ENCODE peak calls at places on chromosomes 5 and 9, in ten cellular contexts. K is substantia nigra; H is aorta; E is breast epithelium; N is colonic mucosa; V is fibroblast of lung; I is tibial artery; Q is CD4-positive, alpha-beta T cell; C is RWPE1; B is cardiac muscle cell. Z is an unnamed sample.

GRCh38 chr5:1418921-1419280 is 26.3 kb downstream of the SLC6A3 start:
- DNase-seq in E (no peak), B (no peak), N (no peak), V (no peak), H (no peak), K (no peak), C (no peak), I (no peak), Q (no peak), Z (no peak)

GRCh38 chr9:96660693-96661248 is 5.7 kb upstream of the PRXL2C start:
- DNase-seq in K (no peak), I (no peak), C (no peak), H (no peak), N (no peak), E (no peak), B (no peak), Q (no peak), V (no peak), Z (no peak)

GRCh38 chr5:172421020-172421419 is 33.3 kb downstream of the SH3PXD2B start:
- DNase-seq in C (peak), H (no peak), E (no peak), K (no peak), I (no peak), V (no peak), Q (no peak), N (no peak), B (no peak), Z (no peak)

GRCh38 chr5:130216306-130216705 is 312.0 kb downstream of the CHSY3 start:
- DNase-seq in N (no peak), B (no peak), Q (no peak), H (no peak), I (no peak), E (no peak), V (no peak), K (no peak), C (no peak), Z (no peak)

GRCh38 chr5:167554564-167555254 is 736.7 kb upstream of the WWC1 start:
- DNase-seq in E (no peak), H (no peak), Q (no peak), I (no peak), V (no peak), N (no peak), K (no peak), B (no peak), C (no peak), Z (no peak)

GRCh38 chr9:101235105-101235866 is 149.5 kb downstream of the BAAT start:
- DNase-seq in N (no peak), B (peak), H (no peak), I (no peak), K (no peak), C (peak), E (no peak), Q (no peak), V (peak), Z (no peak)

GRCh38 chr9:36815566-36816348 is 218.3 kb downstream of the PAX5 start:
- DNase-seq in B (peak), K (no peak), C (no peak), N (no peak), Q (no peak), E (no peak), I (no peak), H (no peak), V (no peak), Z (peak)

GRCh38 chr9:114449236-114449635 is 56.0 kb downstream of the WHRN start:
- DNase-seq in V (no peak), B (no peak), Q (no peak), E (no peak), K (no peak), H (no peak), I (no peak), N (no peak), C (no peak), Z (no peak)

GRCh38 chr5:109961755-109962154 is 272.0 kb downstream of the MAN2A1 start:
- DNase-seq in N (no peak), Q (no peak), C (no peak), I (no peak), K (no peak), B (no peak), V (no peak), H (no peak), E (no peak), Z (no peak)

GRCh38 chr9:110969971-110970381 is 68.3 kb downstream of the LPAR1 start:
- DNase-seq in C (peak), V (peak), E (no peak), I (no peak), N (no peak), Q (no peak), B (peak), H (no peak), K (no peak), Z (no peak)

GRCh38 chr5:151611127-151611775 is 20.1 kb upstream of the FAT2 start:
- DNase-seq in I (no peak), Q (no peak), C (no peak), E (no peak), B (no peak), V (no peak), H (no peak), K (no peak), N (no peak), Z (no peak)

GRCh38 chr9:20512106-20512505 is 110.2 kb downstream of the MLLT3 start:
- DNase-seq in B (peak), K (no peak), N (no peak), E (no peak), V (peak), C (no peak), H (no peak), Q (no peak), I (no peak), Z (no peak)

GRCh38 chr5:124343021-124343420 is 403.4 kb downstream of the ZNF608 start:
- DNase-seq in V (peak), K (no peak), B (no peak), C (no peak), N (no peak), E (no peak), H (no peak), I (no peak), Q (no peak), Z (no peak)

GRCh38 chr5:150703767-150704166 is 2.9 kb upstream of the RBM22 start:
- DNase-seq in H (no peak), C (no peak), K (no peak), V (no peak), N (no peak), I (no peak), Q (no peak), E (no peak), B (peak), Z (no peak)

GRCh38 chr5:101783241-101784095 is 512.6 kb downstream of the SLCO4C1 start:
- DNase-seq in C (no peak), B (no peak), I (no peak), H (no peak), Q (no peak), V (peak), N (no peak), E (no peak), K (no peak), Z (no peak)

GRCh38 chr5:142012186-142012785 is 541 bp downstream of the GNPDA1 start:
- DNase-seq in B (peak), C (no peak), V (no peak), Q (peak), K (peak), H (peak), I (peak), N (peak), E (no peak), Z (no peak)

GRCh38 chr9:81562221-81563019 is 126.9 kb downstream of the TLE1 start:
- DNase-seq in C (peak), N (no peak), K (no peak), V (peak), E (peak), H (peak), Q (no peak), B (peak), I (no peak), Z (peak)

GRCh38 chr9:112831281-112831851 is 59.3 kb downstream of the SLC46A2 start:
- DNase-seq in N (peak), H (peak), K (no peak), C (no peak), Q (no peak), I (peak), E (no peak), B (peak), V (no peak), Z (no peak)

GRCh38 chr9:10649076-10649475 is 36.3 kb upstream of the PTPRD start:
- DNase-seq in C (peak), Q (no peak), K (no peak), B (no peak), H (no peak), V (no peak), N (no peak), E (no peak), I (no peak), Z (no peak)

GRCh38 chr9:113164536-113165300 is 13.9 kb downstream of the SLC31A2 start:
- DNase-seq in Q (no peak), C (no peak), K (peak), I (peak), E (no peak), V (peak), B (peak), N (no peak), H (no peak), Z (no peak)

GRCh38 chr9:25857167-25857566 is 178.9 kb upstream of the TUSC1 start:
- DNase-seq in I (no peak), V (no peak), E (no peak), K (no peak), N (no peak), H (no peak), C (no peak), Q (no peak), B (no peak), Z (no peak)

GRCh38 chr9:81592890-81593271 is 96.5 kb downstream of the TLE1 start:
- DNase-seq in C (no peak), B (no peak), H (peak), V (no peak), I (peak), E (no peak), Q (no peak), K (peak), N (peak), Z (no peak)

GRCh38 chr5:133827001-133827400 is 141.4 kb downstream of the C5orf15 start:
- DNase-seq in C (no peak), H (peak), E (no peak), V (no peak), K (no peak), B (no peak), N (no peak), I (peak), Q (no peak), Z (peak)

GRCh38 chr5:77718934-77719610 is 57.1 kb downstream of the TBCA start:
- DNase-seq in Q (no peak), V (no peak), B (no peak), C (no peak), E (no peak), N (no peak), I (no peak), K (no peak), H (no peak), Z (no peak)

GRCh38 chr9:128389395-128390149 is 18.4 kb downstream of the URM1 start:
- DNase-seq in H (no peak), V (no peak), E (no peak), Q (no peak), B (no peak), C (no peak), K (peak), I (no peak), N (no peak), Z (no peak)

GRCh38 chr5:134226441-134227192 is 744 bp upstream of the PPP2CA start:
- DNase-seq in Q (no peak), B (no peak), K (no peak), H (no peak), N (peak), V (peak), E (no peak), I (no peak), C (no peak), Z (no peak)

GRCh38 chr5:54317511-54318260 is 7.3 kb upstream of the ARL15 start:
- DNase-seq in K (no peak), B (no peak), C (no peak), I (no peak), H (no peak), N (no peak), V (peak), E (no peak), Q (no peak), Z (no peak)

GRCh38 chr5:25646421-25647341 is 1001.9 kb upstream of the CDH10 start:
- DNase-seq in C (no peak), H (no peak), K (no peak), N (no peak), B (no peak), V (no peak), Q (no peak), I (no peak), E (no peak), Z (no peak)

GRCh38 chr5:59206132-59206581 is 623.3 kb downstream of the RAB3C start:
- DNase-seq in H (no peak), K (no peak), Q (no peak), N (no peak), E (no peak), V (peak), B (peak), C (peak), I (no peak), Z (no peak)

GRCh38 chr9:129108805-129109370 is 1.7 kb downstream of the CRAT start:
- DNase-seq in E (no peak), K (no peak), H (no peak), B (no peak), I (no peak), V (no peak), N (peak), C (no peak), Q (no peak), Z (peak)

GRCh38 chr9:94212531-94212930 is 46.6 kb upstream of the ZNF169 start:
- DNase-seq in K (no peak), N (no peak), E (no peak), V (no peak), H (no peak), Q (no peak), I (no peak), B (no peak), C (no peak), Z (no peak)

GRCh38 chr5:52920929-52921328 is 68.2 kb upstream of the ITGA2 start:
- DNase-seq in Q (no peak), V (peak), N (no peak), E (no peak), B (peak), H (no peak), C (no peak), I (no peak), K (no peak), Z (no peak)

GRCh38 chr5:33317271-33317670 is 123.5 kb upstream of the TARS1 start:
- DNase-seq in B (peak), K (no peak), H (no peak), C (no peak), Q (no peak), V (peak), E (no peak), I (no peak), N (no peak), Z (no peak)

GRCh38 chr5:83957188-83957587 is 236.5 kb upstream of the HAPLN1 start:
- DNase-seq in E (no peak), C (no peak), H (no peak), Q (no peak), I (no peak), K (no peak), B (no peak), N (no peak), V (peak), Z (no peak)

GRCh38 chr5:73459366-73459765 is 10.8 kb upstream of the FOXD1 start:
- DNase-seq in I (no peak), Q (no peak), B (no peak), K (no peak), N (no peak), H (no peak), V (peak), C (no peak), E (no peak), Z (no peak)

GRCh38 chr5:73469878-73470277 is 21.3 kb upstream of the FOXD1 start:
- DNase-seq in E (no peak), I (no peak), C (no peak), Q (no peak), V (no peak), H (no peak), N (no peak), K (no peak), B (no peak), Z (no peak)

GRCh38 chr5:73460133-73460532 is 11.6 kb upstream of the FOXD1 start:
- DNase-seq in N (no peak), E (no peak), Q (no peak), B (no peak), H (no peak), C (no peak), I (no peak), K (no peak), V (no peak), Z (no peak)

GRCh38 chr5:73464016-73464745 is 15.6 kb upstream of the FOXD1 start:
- DNase-seq in Q (no peak), C (no peak), I (no peak), E (no peak), V (peak), H (no peak), B (peak), N (no peak), K (no peak), Z (no peak)
- H3K27ac ChIP-seq in Q (no peak), C (no peak), I (no peak), E (no peak), V (no peak), H (no peak), B (no peak), N (no peak), K (no peak), Z (no peak)

DNA sequence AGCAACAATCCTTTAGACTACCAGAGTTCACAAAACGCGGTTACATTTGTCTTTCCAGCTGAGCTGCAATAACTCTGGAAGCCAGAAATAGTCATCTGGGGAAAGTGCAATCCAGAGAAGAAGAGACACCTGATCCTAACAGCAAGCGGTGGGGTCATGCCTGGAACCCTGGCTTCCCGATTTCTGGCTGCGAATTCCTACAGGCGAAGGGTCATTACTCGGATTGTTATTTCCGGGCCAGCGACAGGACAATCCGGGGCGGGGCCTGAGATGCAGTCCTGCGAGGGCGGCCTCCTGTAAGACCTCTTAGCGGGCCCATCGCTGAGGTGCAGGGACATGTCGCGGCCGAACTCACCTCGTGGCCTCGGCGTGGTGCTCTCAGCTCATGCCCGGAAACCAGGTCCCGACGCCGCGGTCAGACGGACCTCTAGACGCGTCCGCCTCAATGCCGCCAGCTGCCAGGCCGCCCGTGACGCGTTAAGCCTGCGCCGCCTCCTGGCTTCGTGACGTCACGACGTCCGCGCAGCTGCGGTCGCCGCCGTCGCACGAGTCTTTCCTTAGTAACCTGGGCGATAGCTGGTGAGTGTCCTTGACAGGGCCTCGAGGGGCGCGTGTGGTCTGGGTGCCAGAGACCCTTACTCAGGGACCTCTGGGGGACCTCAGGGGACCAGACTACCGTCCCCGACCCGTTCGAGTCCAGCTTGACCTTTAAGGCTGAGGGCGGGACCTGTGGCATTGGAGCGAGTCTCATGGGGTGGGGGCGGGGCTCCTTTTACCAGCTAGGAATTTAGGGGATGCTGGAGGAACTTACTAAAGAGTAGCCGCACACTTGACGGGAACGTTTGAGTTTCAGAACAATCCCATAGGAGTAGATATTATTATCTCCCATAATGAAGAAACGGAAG is at the start of the genes MRRF and RBM18:
- DNase-seq in I (peak), K (peak), V (peak), B (peak), H (peak), E (peak), N (peak), Q (peak), C (peak), Z (peak)
- H3K27ac ChIP-seq in I (peak), K (peak), V (peak), B (peak), H (peak), E (peak), N (peak), Q (peak), C (peak), Z (peak)

GRCh38 chr5:135964670-135965320 is 10.0 kb upstream of the LECT2 start:
- DNase-seq in V (peak), H (no peak), B (no peak), I (no peak), N (no peak), E (no peak), Q (no peak), K (no peak), C (no peak), Z (no peak)

GRCh38 chr5:135966790-135967189 is 12.0 kb upstream of the LECT2 start:
- DNase-seq in E (no peak), H (no peak), B (no peak), Q (no peak), C (no peak), N (no peak), I (no peak), K (no peak), V (no peak), Z (no peak)

GRCh38 chr5:135966165-135966564 is 11.4 kb upstream of the LECT2 start:
- DNase-seq in Q (no peak), E (no peak), I (no peak), C (no peak), H (no peak), N (no peak), V (no peak), B (no peak), K (no peak), Z (no peak)

GRCh38 chr5:135965504-135965903 is 10.7 kb upstream of the LECT2 start:
- DNase-seq in E (no peak), H (no peak), Q (no peak), C (no peak), K (no peak), N (no peak), V (no peak), I (no peak), B (no peak), Z (no peak)
- H3K27ac ChIP-seq in E (no peak), H (no peak), Q (no peak), C (no peak), K (no peak), N (no peak), V (no peak), I (no peak), B (no peak), Z (no peak)

DNA sequence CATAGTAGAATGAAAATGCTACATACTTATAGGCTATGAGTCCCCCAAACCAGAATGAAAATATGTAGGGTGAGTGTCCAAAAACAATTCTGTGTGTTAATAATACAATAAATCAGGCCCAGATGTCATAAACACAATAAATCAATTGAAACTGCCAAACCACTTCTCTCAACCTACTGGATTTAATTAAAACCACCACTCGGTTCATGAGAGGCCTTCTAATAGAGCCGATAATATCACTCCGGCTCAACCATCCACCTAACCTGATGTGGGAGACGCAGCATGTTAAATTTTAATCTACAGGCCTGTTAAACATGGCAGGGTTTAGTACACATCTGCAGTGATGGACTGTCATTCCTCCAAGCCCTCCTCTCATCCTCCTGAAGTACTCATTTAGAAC is 734.5 kb upstream of the ZNF608 start:
- DNase-seq in E (no peak), C (no peak), V (no peak), K (no peak), I (no peak), N (no peak), Q (no peak), H (no peak), B (no peak), Z (no peak)
- H3K27ac ChIP-seq in E (peak), C (no peak), V (no peak), K (peak), I (peak), N (no peak), Q (no peak), H (no peak), B (no peak), Z (no peak)

DNA sequence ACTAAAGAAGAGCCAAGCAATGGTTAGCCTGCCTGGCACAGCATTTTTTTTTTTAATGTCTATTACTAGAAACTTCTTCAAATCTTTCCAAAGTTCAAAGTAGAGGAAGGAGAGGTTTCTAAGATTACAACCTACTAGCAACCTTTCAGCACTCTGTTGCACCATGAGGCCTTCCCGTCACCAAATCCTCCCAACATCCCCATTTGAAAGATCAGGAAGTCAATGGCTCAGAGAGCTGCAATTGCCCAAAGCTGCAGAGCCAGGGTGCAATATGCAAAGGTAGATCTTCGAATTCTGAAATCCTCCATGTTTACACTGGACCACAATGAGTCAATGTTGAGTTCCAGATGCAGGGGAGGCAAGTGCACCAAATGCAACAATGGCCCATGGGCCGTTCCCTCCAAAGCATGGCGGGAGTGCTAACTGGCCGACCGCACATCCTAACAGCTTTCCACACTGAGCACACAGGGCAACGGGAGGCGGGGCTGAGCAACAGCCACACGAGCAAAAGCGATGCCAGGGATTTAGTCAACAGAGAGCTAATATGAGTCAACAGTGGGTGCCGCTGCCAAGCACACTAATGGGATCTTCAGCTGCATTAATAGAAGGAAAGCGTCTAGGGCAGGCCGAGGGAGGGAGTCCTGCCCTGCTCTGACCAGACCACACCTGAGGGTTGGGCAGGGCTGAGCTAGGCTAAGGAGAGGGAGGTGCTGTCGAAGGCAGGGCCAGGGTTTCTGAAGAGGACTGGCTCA is 4.8 kb downstream of the EPB41L4B start:
- DNase-seq in Q (no peak), N (peak), H (peak), E (peak), I (peak), V (peak), B (peak), C (peak), K (peak), Z (peak)
- H3K27ac ChIP-seq in Q (no peak), N (peak), H (no peak), E (no peak), I (no peak), V (no peak), B (no peak), C (peak), K (no peak), Z (peak)